ENCODE peak calls at places on chromosomes 7 and 10, in five cellular contexts. Y is HCT116, G is HepG2, B is SK-N-SH, M is H1. E is an unnamed sample.

GRCh38 chr10:123402656-123403055 is 248.5 kb downstream of the BUB3 start:
- DNase-seq in B (no peak), Y (no peak), G (no peak), M (no peak), E (peak)

GRCh38 chr10:113780681-113781250 is 29.3 kb downstream of the PLEKHS1 start:
- DNase-seq in Y (no peak), G (no peak), B (peak), M (no peak), E (peak)

GRCh38 chr10:132905661-132906060 is 36.7 kb downstream of the CFAP46 start:
- DNase-seq in M (no peak), Y (no peak), B (no peak), G (no peak), E (no peak)

GRCh38 chr7:3434611-3435010 is 133.6 kb downstream of the SDK1 start:
- DNase-seq in B (no peak), G (no peak), Y (no peak), M (no peak), E (no peak)

GRCh38 chr10:103685880-103686669 is 169.3 kb downstream of the SH3PXD2A start:
- DNase-seq in B (peak), G (peak), Y (peak), M (peak), E (peak)

GRCh38 chr10:104391150-104391968 is 37.7 kb downstream of the CFAP58 start:
- DNase-seq in B (no peak), Y (peak), G (peak), M (no peak), E (peak)

GRCh38 chr10:133211141-133211830 is 18.7 kb upstream of the UTF1 start:
- DNase-seq in G (no peak), Y (no peak), M (no peak), B (no peak), E (no peak)

GRCh38 chr7:89049043-89049442 is 253.5 kb upstream of the TEX47 start:
- DNase-seq in Y (no peak), B (no peak), M (no peak), G (no peak), E (no peak)

GRCh38 chr7:114979388-114979787 is 57.5 kb downstream of the MDFIC start:
- DNase-seq in M (no peak), G (no peak), Y (peak), B (no peak), E (no peak)

GRCh38 chr10:132564690-132565089 is 27.1 kb downstream of the INPP5A start:
- DNase-seq in M (no peak), Y (no peak), B (no peak), G (no peak), E (no peak)

GRCh38 chr10:102620615-102621417 is 23.5 kb upstream of the TRIM8 start:
- DNase-seq in M (no peak), B (no peak), Y (no peak), G (no peak), E (no peak)

GRCh38 chr7:111788426-111788825 is 226.1 kb upstream of the IMMP2L start:
- DNase-seq in Y (no peak), M (no peak), B (no peak), G (no peak), E (peak)

GRCh38 chr10:114349505-114350211 is 54.6 kb downstream of the AFAP1L2 start:
- DNase-seq in M (no peak), Y (no peak), G (no peak), B (no peak), E (no peak)

GRCh38 chr7:134446923-134447322 is 12.0 kb downstream of the AKR1B1 start:
- DNase-seq in G (no peak), Y (no peak), B (no peak), M (no peak), E (no peak)

DNA sequence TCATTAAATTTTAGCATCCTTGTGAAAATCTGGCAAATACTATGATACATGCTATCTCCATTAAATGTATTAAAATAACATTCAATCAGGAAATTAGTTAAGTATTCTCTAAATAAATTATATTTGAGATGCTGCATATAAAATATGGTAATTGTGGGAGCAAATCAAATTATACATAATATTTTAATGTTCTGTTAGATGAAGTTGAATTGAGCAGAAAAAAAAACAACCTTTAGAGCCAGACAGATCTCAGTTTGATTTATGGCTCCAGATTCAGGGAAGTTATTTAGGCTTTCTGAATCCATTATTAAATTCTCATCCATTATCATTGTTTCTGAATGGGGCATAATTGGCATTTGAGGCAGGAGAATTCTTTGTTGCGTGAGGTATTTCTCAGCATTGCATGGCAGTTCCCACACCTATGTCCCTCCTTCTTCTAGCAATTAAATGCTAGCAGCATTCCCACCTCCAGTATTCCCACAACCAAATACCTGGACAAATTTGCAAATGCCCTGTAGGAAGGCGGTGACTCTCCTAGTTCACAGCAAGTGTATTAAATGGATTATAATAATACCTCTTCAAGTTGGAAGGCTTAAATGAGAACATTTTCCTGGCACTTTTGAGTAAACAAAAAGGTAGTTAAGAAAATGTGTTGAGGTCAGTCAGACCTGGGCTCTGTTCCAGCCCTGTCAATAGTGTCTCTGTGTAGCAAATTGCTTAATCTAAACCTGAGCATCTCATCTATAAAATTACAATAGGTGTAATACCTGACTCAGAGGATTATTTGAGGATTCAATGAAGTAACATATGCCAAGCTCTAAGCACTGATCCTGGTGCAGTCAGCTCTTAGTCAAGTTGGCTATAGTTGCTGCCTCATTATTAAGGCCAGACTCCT is 108.9 kb downstream of the RNLS start:
- DNase-seq in Y (peak), B (no peak), M (no peak), G (no peak), E (no peak)
- TF ChIP-seq MAX in Y (no peak), B (no peak), M (no peak), G (no peak), E (no peak)

GRCh38 chr7:129821476-129821875 is 131.3 kb downstream of the UBE2H start:
- DNase-seq in G (no peak), B (no peak), Y (no peak), M (no peak), E (no peak)
- TF ChIP-seq MAX in G (no peak), B (no peak), Y (no peak), M (no peak), E (no peak)

DNA sequence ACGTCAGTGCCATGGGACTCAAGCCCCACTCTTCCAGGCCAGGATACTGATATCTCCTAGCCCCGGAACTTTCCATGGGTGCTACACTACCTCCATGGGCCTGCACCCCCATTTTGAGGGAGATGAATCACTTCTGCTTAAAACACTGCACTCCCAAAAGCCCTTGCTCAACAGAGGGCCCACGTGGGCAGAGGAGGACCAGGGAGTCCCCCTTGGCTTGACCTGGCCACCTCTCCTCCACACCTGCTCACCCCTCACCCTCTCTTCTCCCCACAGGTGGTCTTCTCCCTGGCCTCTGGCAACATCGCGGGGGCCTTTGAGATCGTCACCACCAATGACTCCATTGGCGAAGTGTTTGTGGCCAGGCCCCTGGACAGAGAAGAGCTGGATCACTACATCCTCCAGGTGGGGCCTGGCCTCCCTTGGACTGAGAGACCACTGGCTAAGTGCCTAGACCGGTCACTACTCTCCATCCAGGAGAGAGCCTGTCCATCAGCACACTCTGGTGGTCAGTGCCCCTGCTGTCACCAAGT is 19.9 kb upstream of the C10orf105 start:
- DNase-seq in G (no peak), M (no peak), Y (no peak), B (no peak), E (no peak)
- TF ChIP-seq MAX in G (no peak), M (no peak), Y (no peak), B (no peak), E (no peak)

GRCh38 chr10:76012928-76013327 is 581.5 kb downstream of the LRMDA start:
- DNase-seq in B (no peak), G (no peak), M (no peak), Y (no peak), E (no peak)

GRCh38 chr10:76015245-76015644 is 583.8 kb downstream of the LRMDA start:
- DNase-seq in B (no peak), Y (no peak), M (no peak), G (no peak), E (no peak)

GRCh38 chr10:76007206-76007605 is 575.8 kb downstream of the LRMDA start:
- DNase-seq in Y (no peak), B (no peak), M (no peak), G (no peak), E (no peak)

GRCh38 chr10:76009531-76009930 is 578.1 kb downstream of the LRMDA start:
- DNase-seq in Y (no peak), B (no peak), G (no peak), M (no peak), E (no peak)

DNA sequence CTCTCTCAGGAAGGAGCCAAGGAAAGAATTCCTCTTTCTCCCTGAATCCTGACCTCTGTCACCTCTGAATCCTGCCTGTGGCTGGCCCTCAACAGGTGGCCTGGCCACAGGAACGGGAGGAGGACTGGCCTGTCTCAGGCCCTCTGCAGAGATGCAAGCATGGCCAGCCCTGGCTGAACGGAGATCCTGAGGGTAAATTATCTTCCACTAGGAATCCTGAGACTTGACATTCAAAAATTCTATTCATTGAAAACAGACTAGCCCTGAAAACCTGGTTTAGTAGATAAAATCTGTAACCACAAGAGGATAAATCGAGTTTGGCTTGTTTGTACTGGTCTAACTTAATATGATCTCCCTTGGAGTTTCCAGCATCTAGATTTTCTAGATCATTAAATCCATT is 579.3 kb downstream of the LRMDA start:
- DNase-seq in Y (no peak), G (no peak), M (no peak), B (peak), E (no peak)
- TF ChIP-seq MAX in Y (no peak), G (no peak), M (no peak), B (no peak), E (no peak)

DNA sequence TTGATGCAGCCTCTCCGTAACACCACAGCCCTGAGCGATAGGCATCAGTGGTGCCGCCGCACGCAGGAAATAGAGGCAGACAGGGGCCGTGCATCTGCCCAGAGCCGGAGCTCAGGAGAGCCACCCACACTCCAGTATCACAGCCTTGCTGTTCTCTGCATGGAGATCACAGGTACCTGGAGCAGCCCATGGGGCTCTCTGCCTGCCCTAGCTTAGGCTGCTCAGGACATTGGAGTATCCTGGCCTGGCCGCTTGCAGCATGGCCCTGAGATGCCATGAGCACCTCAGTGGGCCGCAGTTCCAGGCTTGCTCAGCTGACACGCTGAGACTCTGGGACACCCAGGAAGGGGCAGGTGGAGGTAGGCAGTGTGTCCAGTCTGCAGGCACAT is 47.0 kb downstream of the ELFN1 start:
- DNase-seq in B (peak), Y (no peak), G (no peak), M (no peak), E (no peak)
- TF ChIP-seq MAX in B (no peak), Y (no peak), G (no peak), M (no peak), E (no peak)

E was measured in NB4.